ENCODE peak calls at places on chromosome 5, in ten cellular contexts. One of them, this sample, is unnamed.
A peak's percentile ranks its signal among the peaks of the same experiment; 100 is the strongest.

GRCh38 chr5:110476164-110476563 is 250.3 kb downstream of the TMEM232 start:
- DNase-seq in NCI-H460: no peak
- DNase-seq in NCI-H1436: no peak
- DNase-seq in C1 segment of cervical spinal cord: no peak
- DNase-seq in ecto neural progenitor cell: no peak
- DNase-seq in nephron progenitor cell: no peak
- DNase-seq in stimulated activated CD8-positive, alpha-beta memory T cell treated with anti-CD3 and anti-CD28 coated beads, Interleukin-4, amount 100 ng/mL, for 4 hours: no peak
- DNase-seq in CD8-positive, alpha-beta T cell: no peak
- DNase-seq in NCI-H524: peak; percentile 2
- DNase-seq in neural crest cell: no peak
- DNase-seq in this sample: no peak

GRCh38 chr5:178605788-178606187 is 15.6 kb upstream of the COL23A1 start:
- DNase-seq in NCI-H460: no peak
- DNase-seq in NCI-H1436: no peak
- DNase-seq in C1 segment of cervical spinal cord: no peak
- DNase-seq in ecto neural progenitor cell: no peak
- DNase-seq in nephron progenitor cell: no peak
- DNase-seq in stimulated activated CD8-positive, alpha-beta memory T cell treated with anti-CD3 and anti-CD28 coated beads, Interleukin-4, amount 100 ng/mL, for 4 hours: no peak
- DNase-seq in CD8-positive, alpha-beta T cell: no peak
- DNase-seq in NCI-H524: no peak
- DNase-seq in neural crest cell: no peak
- DNase-seq in this sample: no peak

GRCh38 chr5:7663808-7664207 is 187.1 kb downstream of the CFAP90 start:
- DNase-seq in NCI-H460: no peak
- DNase-seq in NCI-H1436: no peak
- DNase-seq in C1 segment of cervical spinal cord: no peak
- DNase-seq in ecto neural progenitor cell: no peak
- DNase-seq in nephron progenitor cell: no peak
- DNase-seq in stimulated activated CD8-positive, alpha-beta memory T cell treated with anti-CD3 and anti-CD28 coated beads, Interleukin-4, amount 100 ng/mL, for 4 hours: no peak
- DNase-seq in CD8-positive, alpha-beta T cell: no peak
- DNase-seq in NCI-H524: no peak
- DNase-seq in neural crest cell: no peak
- DNase-seq in this sample: no peak

GRCh38 chr5:126941403-126941802 is 89.0 kb downstream of the MARCHF3 start:
- DNase-seq in NCI-H460: no peak
- DNase-seq in NCI-H1436: no peak
- DNase-seq in C1 segment of cervical spinal cord: no peak
- DNase-seq in ecto neural progenitor cell: no peak
- DNase-seq in nephron progenitor cell: no peak
- DNase-seq in stimulated activated CD8-positive, alpha-beta memory T cell treated with anti-CD3 and anti-CD28 coated beads, Interleukin-4, amount 100 ng/mL, for 4 hours: no peak
- DNase-seq in CD8-positive, alpha-beta T cell: no peak
- DNase-seq in NCI-H524: no peak
- DNase-seq in neural crest cell: no peak
- DNase-seq in this sample: no peak

GRCh38 chr5:157680239-157680638 is 8.9 kb downstream of the C5orf52 start:
- DNase-seq in NCI-H460: no peak
- DNase-seq in NCI-H1436: no peak
- DNase-seq in C1 segment of cervical spinal cord: no peak
- DNase-seq in ecto neural progenitor cell: no peak
- DNase-seq in nephron progenitor cell: no peak
- DNase-seq in stimulated activated CD8-positive, alpha-beta memory T cell treated with anti-CD3 and anti-CD28 coated beads, Interleukin-4, amount 100 ng/mL, for 4 hours: no peak
- DNase-seq in CD8-positive, alpha-beta T cell: no peak
- DNase-seq in NCI-H524: no peak
- DNase-seq in neural crest cell: no peak
- DNase-seq in this sample: no peak

GRCh38 chr5:5473224-5473623 is 50.7 kb downstream of the ICE1 start:
- DNase-seq in NCI-H460: no peak
- DNase-seq in NCI-H1436: no peak
- DNase-seq in C1 segment of cervical spinal cord: no peak
- DNase-seq in ecto neural progenitor cell: no peak
- DNase-seq in nephron progenitor cell: no peak
- DNase-seq in stimulated activated CD8-positive, alpha-beta memory T cell treated with anti-CD3 and anti-CD28 coated beads, Interleukin-4, amount 100 ng/mL, for 4 hours: no peak
- DNase-seq in CD8-positive, alpha-beta T cell: no peak
- DNase-seq in NCI-H524: no peak
- DNase-seq in neural crest cell: no peak
- DNase-seq in this sample: no peak

GRCh38 chr5:138869763-138870500 is 5.2 kb downstream of the LRRTM2 start:
- DNase-seq in NCI-H460: no peak
- DNase-seq in NCI-H1436: no peak
- DNase-seq in C1 segment of cervical spinal cord: no peak
- DNase-seq in ecto neural progenitor cell: no peak
- DNase-seq in nephron progenitor cell: no peak
- DNase-seq in stimulated activated CD8-positive, alpha-beta memory T cell treated with anti-CD3 and anti-CD28 coated beads, Interleukin-4, amount 100 ng/mL, for 4 hours: no peak
- DNase-seq in CD8-positive, alpha-beta T cell: no peak
- DNase-seq in NCI-H524: peak; percentile 37
- DNase-seq in neural crest cell: no peak
- DNase-seq in this sample: no peak

GRCh38 chr5:66788556-66788955 is 192.4 kb downstream of the MAST4 start:
- DNase-seq in NCI-H460: no peak
- DNase-seq in NCI-H1436: no peak
- DNase-seq in C1 segment of cervical spinal cord: no peak
- DNase-seq in ecto neural progenitor cell: no peak
- DNase-seq in nephron progenitor cell: no peak
- DNase-seq in stimulated activated CD8-positive, alpha-beta memory T cell treated with anti-CD3 and anti-CD28 coated beads, Interleukin-4, amount 100 ng/mL, for 4 hours: no peak
- DNase-seq in CD8-positive, alpha-beta T cell: no peak
- DNase-seq in NCI-H524: no peak
- DNase-seq in neural crest cell: no peak
- DNase-seq in this sample: no peak

GRCh38 chr5:138351056-138351455 is 1.4 kb upstream of the KDM3B start:
- DNase-seq in NCI-H460: no peak
- DNase-seq in NCI-H1436: no peak
- DNase-seq in C1 segment of cervical spinal cord: no peak
- DNase-seq in ecto neural progenitor cell: no peak
- DNase-seq in nephron progenitor cell: no peak
- DNase-seq in stimulated activated CD8-positive, alpha-beta memory T cell treated with anti-CD3 and anti-CD28 coated beads, Interleukin-4, amount 100 ng/mL, for 4 hours: no peak
- DNase-seq in CD8-positive, alpha-beta T cell: no peak
- DNase-seq in NCI-H524: no peak
- DNase-seq in neural crest cell: no peak
- DNase-seq in this sample: no peak

GRCh38 chr5:17360879-17361278 is 137.2 kb upstream of the TAF11L2 start:
- DNase-seq in NCI-H460: no peak
- DNase-seq in NCI-H1436: no peak
- DNase-seq in C1 segment of cervical spinal cord: no peak
- DNase-seq in ecto neural progenitor cell: no peak
- DNase-seq in nephron progenitor cell: no peak
- DNase-seq in stimulated activated CD8-positive, alpha-beta memory T cell treated with anti-CD3 and anti-CD28 coated beads, Interleukin-4, amount 100 ng/mL, for 4 hours: no peak
- DNase-seq in CD8-positive, alpha-beta T cell: no peak
- DNase-seq in NCI-H524: peak; percentile 42
- DNase-seq in neural crest cell: no peak
- DNase-seq in this sample: no peak

This sample was measured in cerebellar nuclear complex.